ENCODE peak calls at places on chromosomes 11 and 22, in nine cellular contexts. A is kidney, X is mucosa of descending colon, N is IMR-90, Z is GM23248, Y is transverse colon, F is mesendoderm, R is hepatocyte, J is lower lobe of right lung. U is an unnamed sample. For H3K4me1, the result is how much of the 10 kb centered on the place peaks cover.

GRCh38 chr11:120938255-120938654 is 85.6 kb upstream of the TBCEL start:
- DNase-seq in J (no peak), X (no peak), F (no peak), Z (no peak), A (no peak), R (no peak), N (no peak), Y (no peak), U (no peak)

GRCh38 chr22:48319321-48320047 is 1508.2 kb downstream of the BRD1 start:
- DNase-seq in Z (no peak), F (no peak), R (no peak), X (peak), A (peak), Y (no peak), N (no peak), J (peak), U (no peak)

GRCh38 chr11:16393335-16393734 is 37.0 kb upstream of the SOX6 start:
- DNase-seq in N (no peak), F (no peak), A (no peak), X (no peak), Z (no peak), J (no peak), R (no peak), Y (no peak), U (no peak)

GRCh38 chr11:58316142-58316541 is 42.7 kb downstream of the OR5B17 start:
- DNase-seq in F (no peak), R (no peak), X (no peak), Z (peak), J (no peak), A (no peak), Y (no peak), N (peak), U (no peak)

GRCh38 chr22:29861672-29862297 is 21.2 kb upstream of the MTMR3 start:
- DNase-seq in Z (no peak), F (no peak), R (no peak), N (no peak), X (no peak), J (no peak), A (no peak), Y (no peak), U (no peak)

GRCh38 chr22:23714596-23715588 is 24.1 kb downstream of the RGL4 start:
- DNase-seq in R (no peak), N (no peak), Y (no peak), Z (no peak), A (no peak), X (no peak), J (no peak), F (no peak), U (no peak)

GRCh38 chr11:30535818-30536217 is 50.3 kb downstream of the MPPED2 start:
- DNase-seq in Y (no peak), N (no peak), A (no peak), R (no peak), F (no peak), Z (no peak), J (no peak), X (no peak), U (no peak)

GRCh38 chr11:124415356-124415923 is 9.2 kb downstream of the OR8B4 start:
- DNase-seq in Z (peak), A (no peak), J (no peak), N (peak), R (peak), Y (no peak), F (peak), X (no peak), U (no peak)

DNA sequence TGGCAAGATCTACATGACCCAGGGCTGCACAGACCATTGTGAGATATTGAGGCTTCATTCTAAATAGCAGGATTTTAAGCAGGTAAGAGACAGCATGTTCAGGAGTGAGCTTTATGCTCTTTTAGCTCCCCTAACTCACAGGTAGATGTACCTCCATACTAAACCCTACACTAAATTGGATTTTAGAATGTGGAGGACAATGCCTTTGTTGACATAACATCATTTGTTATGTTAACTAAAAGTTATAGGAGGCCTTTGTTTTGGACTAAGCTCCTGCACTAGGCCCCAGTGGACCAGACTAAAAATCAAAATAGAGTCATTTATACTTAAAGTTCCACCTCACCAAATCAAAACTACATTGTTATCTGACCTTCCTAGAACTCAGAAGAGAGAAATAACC is 6.8 kb downstream of the DDIAS start:
- DNase-seq in J (no peak), N (no peak), Z (no peak), X (no peak), Y (no peak), A (no peak), F (no peak), R (no peak), U (no peak)
- H3K4me3 ChIP-seq in J (no peak), N (no peak), Z (no peak), X (no peak), Y (no peak), A (no peak), F (no peak), R (no peak), U (no peak)

GRCh38 chr11:132353255-132353654 is 982.8 kb downstream of the NTM start:
- DNase-seq in R (no peak), F (no peak), A (no peak), Z (no peak), J (no peak), Y (no peak), N (no peak), X (no peak), U (no peak)
- H3K4me1 ChIP-seq in R (under half), F (under half), A (under half), Z (under half), J (under half), Y (under half), N (under half), X (under half), U (under half)

GRCh38 chr11:61889831-61890230 is 1.5 kb downstream of the FADS3 start:
- DNase-seq in F (no peak), A (no peak), Z (no peak), X (no peak), J (no peak), R (no peak), Y (no peak), N (no peak), U (no peak)
- H3K4me3 ChIP-seq in F (no peak), A (peak), Z (peak), X (no peak), J (peak), R (no peak), Y (no peak), N (peak), U (peak)

DNA sequence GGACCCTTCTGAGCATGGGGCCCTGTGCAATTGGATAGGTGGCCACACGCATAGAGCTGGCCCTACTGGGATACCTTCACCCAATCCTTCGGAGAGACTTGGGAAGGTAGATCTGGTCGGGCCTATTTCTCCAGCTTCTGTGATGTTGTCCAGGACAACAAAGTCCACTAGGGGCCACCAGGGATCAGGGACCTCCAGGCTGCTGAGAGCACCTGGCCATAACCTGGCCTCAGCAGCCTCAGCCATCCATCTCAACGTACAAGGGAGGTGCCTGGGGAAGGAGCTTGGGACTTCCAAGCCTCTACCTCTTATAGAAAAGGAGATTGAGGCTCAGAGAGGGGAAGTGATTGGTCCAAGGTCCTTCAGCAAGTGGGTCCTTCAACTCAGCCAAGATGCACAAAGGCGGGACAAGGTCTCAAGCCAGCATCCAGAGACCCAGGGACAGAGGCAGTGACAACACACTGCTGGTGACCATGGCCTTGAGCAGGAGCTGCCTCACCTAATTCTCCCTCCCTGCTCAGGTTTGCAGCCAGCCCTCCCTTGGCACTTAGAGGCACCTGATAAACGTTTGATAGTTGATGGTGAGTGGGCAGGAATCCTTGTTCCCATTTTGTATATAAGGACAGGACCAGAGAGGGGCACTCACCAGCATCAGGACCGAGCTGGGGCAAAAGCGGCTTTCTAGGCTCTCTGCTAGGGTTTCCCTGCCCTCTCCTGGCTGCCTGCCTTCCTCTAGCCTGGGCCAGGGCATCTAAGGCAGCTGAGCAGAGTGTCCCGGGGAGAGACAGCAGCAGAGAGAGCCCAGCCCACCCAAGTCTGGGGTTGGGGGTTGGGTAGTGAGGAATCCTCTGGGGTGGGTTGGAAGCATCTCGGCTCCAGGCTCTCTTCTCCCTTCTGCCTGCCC is 4.5 kb downstream of the RAC2 start:
- DNase-seq in R (no peak), A (no peak), Z (no peak), X (no peak), J (peak), N (no peak), F (no peak), Y (peak), U (no peak)
- H3K4me1 ChIP-seq in R (under half), A (under half), Z (under half), X (under half), J (under half), N (under half), F (under half), Y (under half), U (under half)